ENCODE peak calls at places on chromosomes 6 and 20, in seven cellular contexts. J, T, Z, B, K, P and A are unnamed samples.

GRCh38 chr6:94468830-94469229 is 1049.5 kb upstream of the EPHA7 start:
- DNase-seq in J (no peak), T (no peak), Z (no peak), B (no peak), K (no peak), P (no peak), A (no peak)

GRCh38 chr6:44525761-44526351 is 138.3 kb downstream of the CDC5L start:
- DNase-seq in J (no peak), T (no peak), Z (no peak), B (no peak), K (no peak), P (no peak), A (no peak)

GRCh38 chr6:27617046-27617687 is 144.3 kb upstream of the ZNF184 start:
- DNase-seq in J (no peak), T (no peak), Z (no peak), B (no peak), K (no peak), P (peak), A (no peak)

GRCh38 chr6:1856381-1856780 is 246.7 kb downstream of the FOXC1 start:
- DNase-seq in J (no peak), T (no peak), Z (no peak), B (peak), K (peak), P (peak), A (no peak)

GRCh38 chr6:148945311-148946021 is 198.6 kb downstream of the UST start:
- DNase-seq in J (no peak), T (no peak), Z (no peak), B (no peak), K (no peak), P (no peak), A (no peak)

GRCh38 chr6:108123946-108124345 is 41.9 kb upstream of the NR2E1 start:
- DNase-seq in J (no peak), T (no peak), Z (no peak), B (no peak), K (no peak), P (no peak), A (no peak)

GRCh38 chr6:143270026-143270425 is 180.5 kb downstream of the ADAT2 start:
- DNase-seq in J (no peak), T (no peak), Z (no peak), B (no peak), K (no peak), P (peak), A (no peak)

GRCh38 chr6:56292505-56293181 is 45.3 kb upstream of the COL21A1 start:
- DNase-seq in J (no peak), T (peak), Z (no peak), B (no peak), K (peak), P (peak), A (no peak)

GRCh38 chr6:2196079-2196679 is 49.2 kb downstream of the GMDS start:
- DNase-seq in J (peak), T (peak), Z (no peak), B (peak), K (peak), P (peak), A (peak)

GRCh38 chr6:128007658-128008057 is 106.8 kb upstream of the THEMIS start:
- DNase-seq in J (no peak), T (no peak), Z (no peak), B (no peak), K (no peak), P (peak), A (no peak)

GRCh38 chr6:80259113-80259512 is 152.6 kb downstream of the BCKDHB start:
- DNase-seq in J (no peak), T (no peak), Z (no peak), B (no peak), K (no peak), P (no peak), A (no peak)

GRCh38 chr6:84767591-84768201 is 3.3 kb upstream of the TBX18 start:
- DNase-seq in J (no peak), T (no peak), Z (no peak), B (no peak), K (no peak), P (no peak), A (no peak)

GRCh38 chr6:143542915-143543314 is 31.4 kb upstream of the FUCA2 start:
- DNase-seq in J (no peak), T (no peak), Z (no peak), B (no peak), K (no peak), P (no peak), A (no peak)

GRCh38 chr20:57749131-57749690 is 39.4 kb upstream of the PMEPA1 start:
- DNase-seq in J (no peak), T (no peak), Z (no peak), B (no peak), K (no peak), P (no peak), A (no peak)

GRCh38 chr6:84026721-84027164 is 6.8 kb upstream of the MRAP2 start:
- DNase-seq in J (no peak), T (no peak), Z (no peak), B (no peak), K (no peak), P (no peak), A (no peak)

GRCh38 chr6:100808638-100809275 is 72.4 kb downstream of the ASCC3 start:
- DNase-seq in J (no peak), T (no peak), Z (no peak), B (no peak), K (no peak), P (peak), A (no peak)

GRCh38 chr6:105836889-105837288 is 249.2 kb upstream of the PRDM1 start:
- DNase-seq in J (no peak), T (no peak), Z (no peak), B (no peak), K (no peak), P (peak), A (no peak)

GRCh38 chr6:31657406-31658157 is 1.9 kb downstream of the APOM start:
- DNase-seq in J (no peak), T (no peak), Z (peak), B (no peak), K (no peak), P (no peak), A (no peak)

GRCh38 chr6:130223508-130223907 is 757 bp upstream of the SAMD3 start:
- DNase-seq in J (no peak), T (no peak), Z (peak), B (no peak), K (no peak), P (no peak), A (peak)

GRCh38 chr6:39847216-39847615 is 55.0 kb downstream of the DAAM2 start:
- DNase-seq in J (peak), T (no peak), Z (no peak), B (no peak), K (no peak), P (no peak), A (no peak)

GRCh38 chr20:37220255-37220654 is 40.9 kb upstream of the MROH8 start:
- DNase-seq in J (no peak), T (no peak), Z (no peak), B (no peak), K (no peak), P (no peak), A (no peak)

GRCh38 chr20:38872036-38872435 is 54.2 kb upstream of the FAM83D start:
- DNase-seq in J (no peak), T (no peak), Z (peak), B (no peak), K (no peak), P (no peak), A (no peak)

GRCh38 chr6:113600556-113601339 is 256.4 kb upstream of the MARCKS start:
- DNase-seq in J (no peak), T (no peak), Z (no peak), B (no peak), K (no peak), P (no peak), A (no peak)

GRCh38 chr20:51326241-51326819 is 216.2 kb downstream of the NFATC2 start:
- DNase-seq in J (peak), T (peak), Z (no peak), B (peak), K (peak), P (peak), A (no peak)

GRCh38 chr6:85756982-85757381 is 114.3 kb upstream of the SYNCRIP start:
- DNase-seq in J (no peak), T (no peak), Z (no peak), B (no peak), K (no peak), P (peak), A (no peak)

GRCh38 chr6:145372671-145373123 is 362.6 kb downstream of the EPM2A start:
- DNase-seq in J (no peak), T (no peak), Z (peak), B (peak), K (no peak), P (peak), A (no peak)

GRCh38 chr6:166861961-166862286 is 94.4 kb downstream of the RNASET2 start:
- DNase-seq in J (no peak), T (no peak), Z (no peak), B (no peak), K (no peak), P (no peak), A (no peak)

GRCh38 chr6:98644063-98644462 is 190.3 kb upstream of the POU3F2 start:
- DNase-seq in J (no peak), T (no peak), Z (no peak), B (no peak), K (no peak), P (no peak), A (no peak)

GRCh38 chr20:32959351-32960221 is 44.6 kb downstream of the SUN5 start:
- DNase-seq in J (no peak), T (no peak), Z (no peak), B (no peak), K (no peak), P (no peak), A (no peak)

GRCh38 chr6:45436544-45437440 is 59.1 kb upstream of the SUPT3H start:
- DNase-seq in J (no peak), T (no peak), Z (peak), B (peak), K (no peak), P (peak), A (no peak)

GRCh38 chr6:149213829-149214228 is 103.7 kb upstream of the TAB2 start:
- DNase-seq in J (no peak), T (no peak), Z (no peak), B (no peak), K (no peak), P (peak), A (no peak)

GRCh38 chr6:12033770-12034169 is 21.7 kb downstream of the HIVEP1 start:
- DNase-seq in J (no peak), T (no peak), Z (no peak), B (no peak), K (no peak), P (peak), A (no peak)

GRCh38 chr6:31083742-31084354 is 28.5 kb downstream of the C6orf15 start:
- DNase-seq in J (no peak), T (peak), Z (peak), B (peak), K (peak), P (peak), A (no peak)

DNA sequence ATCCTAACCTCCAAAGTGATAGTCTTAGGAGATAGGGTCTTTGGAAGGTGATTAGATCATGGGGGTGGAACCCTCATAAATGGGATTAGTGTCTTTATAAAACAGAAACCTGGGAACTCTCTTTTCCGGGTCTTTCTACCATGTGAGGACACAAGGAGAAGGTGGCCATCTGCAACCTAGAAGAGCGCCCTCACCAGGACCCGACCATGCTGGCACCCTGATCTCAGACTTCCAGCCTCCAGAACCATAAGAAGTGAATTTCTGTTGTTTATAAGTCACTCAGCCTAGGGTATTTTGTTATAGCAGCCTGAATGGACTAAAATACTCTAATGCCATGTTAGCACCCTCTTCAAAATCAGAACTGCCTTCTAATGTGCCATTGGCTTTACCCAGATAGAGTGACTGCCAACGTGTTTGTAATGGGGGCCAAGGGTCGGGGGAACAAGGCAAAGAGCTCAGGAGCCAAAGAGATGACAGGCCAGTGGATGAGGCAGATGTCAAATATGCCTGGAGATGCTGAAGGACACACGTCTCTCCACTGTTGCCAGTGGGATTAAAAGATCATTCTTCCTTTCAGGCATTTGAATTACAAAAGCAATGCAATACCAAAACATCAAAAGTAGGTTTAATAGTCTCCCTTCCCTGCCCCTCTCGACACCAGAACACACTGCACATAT is 21.0 kb downstream of the TUBB2B start:
- DNase-seq in J (no peak), T (no peak), Z (no peak), B (no peak), K (no peak), P (no peak), A (no peak)
- H3K27ac ChIP-seq in J (no peak), T (no peak), Z (no peak), B (no peak), K (no peak), P (no peak), A (no peak)

GRCh38 chr20:56630086-56630493 is 984 bp downstream of the TFAP2C start:
- DNase-seq in J (peak), T (peak), Z (no peak), B (no peak), K (no peak), P (no peak), A (no peak)
- H3K4me3 ChIP-seq in J (peak), T (no peak), Z (no peak), B (no peak), K (peak), P (no peak), A (no peak)

GRCh38 chr6:34305497-34305896 is 56.7 kb upstream of the SMIM29 start:
- DNase-seq in J (no peak), T (no peak), Z (no peak), B (no peak), K (no peak), P (no peak), A (no peak)
- H3K27ac ChIP-seq in J (no peak), T (no peak), Z (no peak), B (no peak), K (no peak), P (no peak), A (no peak)

GRCh38 chr6:89148016-89148750 is 2.3 kb downstream of the PM20D2 start:
- DNase-seq in J (no peak), T (no peak), Z (no peak), B (no peak), K (no peak), P (peak), A (no peak)
- H3K4me3 ChIP-seq in J (no peak), T (no peak), Z (no peak), B (peak), K (no peak), P (no peak), A (no peak)

GRCh38 chr6:15560713-15561112 is 102.1 kb downstream of the DTNBP1 start:
- DNase-seq in J (no peak), T (no peak), Z (no peak), B (no peak), K (no peak), P (no peak), A (no peak)

GRCh38 chr6:15556711-15557110 is 106.1 kb downstream of the DTNBP1 start:
- DNase-seq in J (no peak), T (no peak), Z (no peak), B (no peak), K (no peak), P (no peak), A (no peak)

GRCh38 chr6:15557174-15557573 is 105.7 kb downstream of the DTNBP1 start:
- DNase-seq in J (no peak), T (no peak), Z (no peak), B (no peak), K (no peak), P (no peak), A (no peak)

GRCh38 chr6:15562954-15563353 is 99.9 kb downstream of the DTNBP1 start:
- DNase-seq in J (no peak), T (no peak), Z (no peak), B (no peak), K (no peak), P (no peak), A (no peak)

GRCh38 chr6:15561447-15562199 is 101.2 kb downstream of the DTNBP1 start:
- DNase-seq in J (no peak), T (no peak), Z (no peak), B (no peak), K (no peak), P (no peak), A (no peak)
- H3K27ac ChIP-seq in J (no peak), T (no peak), Z (no peak), B (no peak), K (no peak), P (no peak), A (no peak)